ENCODE peak calls at places on chromosomes 16 and 17, in seven cellular contexts. One of them, this sample, is unnamed. For H3K9me3, the result is how much of the 10 kb centered on the place peaks cover.

GRCh38 chr16:16036359-16036792 is 87.0 kb downstream of the ABCC1 start:
- DNase-seq in stomach: peak
- DNase-seq in pancreas: no peak
- DNase-seq in psoas muscle: no peak
- DNase-seq in CD8-positive, alpha-beta T cell: no peak
- DNase-seq in kidney: no peak
- DNase-seq in A549: no peak
- DNase-seq in this sample: no peak

GRCh38 chr16:87611456-87611855 is 9.1 kb downstream of the JPH3 start:
- DNase-seq in stomach: no peak
- DNase-seq in pancreas: no peak
- DNase-seq in psoas muscle: no peak
- DNase-seq in CD8-positive, alpha-beta T cell: no peak
- DNase-seq in kidney: no peak
- DNase-seq in A549: no peak
- DNase-seq in this sample: no peak

GRCh38 chr17:29190039-29190438 is 9.8 kb upstream of the MYO18A start:
- DNase-seq in stomach: no peak
- DNase-seq in pancreas: no peak
- DNase-seq in psoas muscle: no peak
- DNase-seq in CD8-positive, alpha-beta T cell: no peak
- DNase-seq in kidney: no peak
- DNase-seq in A549: no peak
- DNase-seq in this sample: no peak

GRCh38 chr16:60027351-60027750 is 1293.2 kb upstream of the GOT2 start:
- DNase-seq in stomach: no peak
- DNase-seq in pancreas: no peak
- DNase-seq in psoas muscle: no peak
- DNase-seq in CD8-positive, alpha-beta T cell: no peak
- DNase-seq in kidney: no peak
- DNase-seq in A549: no peak
- DNase-seq in this sample: no peak

GRCh38 chr17:7688808-7689316 is 585 bp downstream of the WRAP53 start:
- DNase-seq in stomach: no peak
- DNase-seq in pancreas: no peak
- DNase-seq in psoas muscle: no peak
- DNase-seq in CD8-positive, alpha-beta T cell: no peak
- DNase-seq in kidney: no peak
- DNase-seq in A549: no peak
- DNase-seq in this sample: no peak

GRCh38 chr16:7185689-7186088 is 147.0 kb upstream of the RBFOX1 start:
- DNase-seq in stomach: no peak
- DNase-seq in pancreas: no peak
- DNase-seq in psoas muscle: no peak
- DNase-seq in CD8-positive, alpha-beta T cell: no peak
- DNase-seq in kidney: no peak
- DNase-seq in A549: peak
- DNase-seq in this sample: no peak

GRCh38 chr17:31321971-31322370 is 549 bp upstream of the EVI2A start:
- DNase-seq in stomach: no peak
- DNase-seq in pancreas: no peak
- DNase-seq in psoas muscle: no peak
- DNase-seq in CD8-positive, alpha-beta T cell: no peak
- DNase-seq in kidney: no peak
- DNase-seq in A549: no peak
- DNase-seq in this sample: no peak

GRCh38 chr16:12758670-12759558 is 44.8 kb downstream of the CPPED1 start:
- DNase-seq in stomach: no peak
- DNase-seq in pancreas: no peak
- DNase-seq in psoas muscle: no peak
- DNase-seq in CD8-positive, alpha-beta T cell: no peak
- DNase-seq in kidney: no peak
- DNase-seq in A549: no peak
- DNase-seq in this sample: no peak

GRCh38 chr16:72923757-72924156 is 124.2 kb downstream of the ZFHX3 start:
- DNase-seq in stomach: no peak
- DNase-seq in pancreas: no peak
- DNase-seq in psoas muscle: no peak
- DNase-seq in CD8-positive, alpha-beta T cell: no peak
- DNase-seq in kidney: no peak
- DNase-seq in A549: no peak
- DNase-seq in this sample: no peak

DNA sequence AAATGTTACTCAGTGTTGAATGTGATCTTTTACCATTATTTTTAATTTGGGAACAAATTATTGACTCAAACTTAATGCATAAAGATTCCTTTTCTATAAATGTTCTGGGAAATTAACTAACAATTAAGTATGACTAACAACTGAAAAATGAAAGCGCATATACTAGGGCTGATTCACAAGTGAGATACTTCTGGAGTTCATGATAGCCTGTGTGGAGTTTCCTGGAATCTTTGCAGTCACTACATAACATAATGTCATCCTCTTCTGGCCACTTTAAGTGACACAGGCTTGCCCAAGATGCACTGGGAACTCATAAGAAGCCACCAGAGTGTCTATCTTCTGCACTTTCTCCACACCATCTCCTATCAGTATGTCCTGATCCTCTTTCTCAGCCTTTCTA is 450.3 kb upstream of the CDH11 start:
- DNase-seq in stomach: no peak
- DNase-seq in pancreas: no peak
- DNase-seq in psoas muscle: no peak
- DNase-seq in CD8-positive, alpha-beta T cell: no peak
- DNase-seq in kidney: no peak
- DNase-seq in A549: no peak
- DNase-seq in this sample: no peak
- TF ChIP-seq CTCF in stomach: no peak
- TF ChIP-seq CTCF in pancreas: no peak
- TF ChIP-seq CTCF in psoas muscle: no peak
- TF ChIP-seq CTCF in CD8-positive, alpha-beta T cell: no peak
- TF ChIP-seq CTCF in kidney: no peak
- TF ChIP-seq CTCF in A549: no peak
- TF ChIP-seq CTCF in this sample: no peak

GRCh38 chr17:52606098-52606497 is 447.6 kb upstream of the CA10 start:
- DNase-seq in stomach: no peak
- DNase-seq in pancreas: no peak
- DNase-seq in psoas muscle: no peak
- DNase-seq in CD8-positive, alpha-beta T cell: no peak
- DNase-seq in kidney: no peak
- DNase-seq in A549: no peak
- DNase-seq in this sample: no peak
- H3K9me3 ChIP-seq in stomach: under half
- H3K9me3 ChIP-seq in pancreas: under half
- H3K9me3 ChIP-seq in psoas muscle: under half
- H3K9me3 ChIP-seq in CD8-positive, alpha-beta T cell: under half
- H3K9me3 ChIP-seq in kidney: under half
- H3K9me3 ChIP-seq in A549: under half
- H3K9me3 ChIP-seq in this sample: under half

DNA sequence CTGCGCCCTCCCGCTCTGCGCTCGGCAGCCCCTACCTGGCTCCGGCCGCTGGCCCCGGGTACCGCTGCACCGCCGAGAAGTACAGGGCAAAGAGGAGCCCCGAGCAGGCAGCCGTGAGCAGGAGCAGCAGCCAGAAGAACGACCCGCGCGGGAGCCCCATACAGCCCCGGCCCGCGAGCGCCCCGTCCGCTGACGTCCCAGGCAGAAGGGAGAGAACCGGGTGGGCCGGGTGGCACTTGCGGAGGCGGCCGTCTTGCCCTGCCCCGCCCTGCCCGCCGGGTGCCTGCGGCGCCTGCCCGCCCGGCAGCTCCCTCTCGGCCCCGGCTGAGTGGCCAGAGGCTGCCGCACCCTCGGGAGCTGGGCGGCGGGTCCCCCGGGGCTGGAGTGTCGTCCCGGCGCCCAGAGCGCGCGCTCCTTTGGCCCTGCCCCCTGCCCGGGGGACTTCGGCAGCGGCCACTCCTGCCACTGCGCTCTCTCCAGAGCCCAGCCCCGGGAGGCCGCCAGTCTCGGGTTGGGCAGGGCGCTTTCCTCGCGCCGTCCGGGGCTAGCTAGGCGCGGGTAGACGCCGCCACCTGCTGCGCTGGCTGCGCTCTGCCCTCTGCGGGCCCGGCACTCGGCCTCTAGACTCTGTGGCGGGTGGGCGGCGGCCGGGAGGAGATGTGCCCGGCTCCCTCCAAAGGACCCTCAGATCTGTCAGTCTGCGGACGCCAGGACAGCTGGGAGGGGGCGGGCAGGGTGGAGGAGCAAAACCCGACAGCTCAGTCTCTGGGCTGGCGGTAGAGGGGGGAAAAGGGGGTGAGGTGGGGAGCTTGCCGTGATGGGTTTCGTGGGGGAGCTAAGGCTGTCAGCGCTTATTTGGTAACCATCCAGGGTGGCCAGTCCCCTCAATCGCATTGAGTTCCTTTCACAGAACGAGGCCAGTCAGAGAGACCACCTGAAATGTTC is at the start of gene ST6GALNAC2:
- DNase-seq in stomach: peak
- DNase-seq in pancreas: peak
- DNase-seq in psoas muscle: peak
- DNase-seq in CD8-positive, alpha-beta T cell: peak
- DNase-seq in kidney: peak
- DNase-seq in A549: peak
- DNase-seq in this sample: no peak
- TF ChIP-seq CTCF in stomach: peak
- TF ChIP-seq CTCF in pancreas: peak
- TF ChIP-seq CTCF in psoas muscle: peak
- TF ChIP-seq CTCF in CD8-positive, alpha-beta T cell: no peak
- TF ChIP-seq CTCF in kidney: peak
- TF ChIP-seq CTCF in A549: peak
- TF ChIP-seq CTCF in this sample: no peak

GRCh38 chr16:35198223-35199199 is 1739.1 kb downstream of the TP53TG3F start:
- DNase-seq in stomach: no peak
- DNase-seq in pancreas: no peak
- DNase-seq in psoas muscle: no peak
- DNase-seq in CD8-positive, alpha-beta T cell: no peak
- DNase-seq in kidney: peak
- DNase-seq in A549: no peak
- DNase-seq in this sample: no peak
- H3K9me3 ChIP-seq in stomach: half or more
- H3K9me3 ChIP-seq in pancreas: under half
- H3K9me3 ChIP-seq in psoas muscle: under half
- H3K9me3 ChIP-seq in CD8-positive, alpha-beta T cell: under half
- H3K9me3 ChIP-seq in kidney: under half
- H3K9me3 ChIP-seq in A549: under half
- H3K9me3 ChIP-seq in this sample: under half

GRCh38 chr16:5056347-5056746 is 9.4 kb downstream of the C16orf89 start:
- DNase-seq in stomach: peak
- DNase-seq in pancreas: no peak
- DNase-seq in psoas muscle: no peak
- DNase-seq in CD8-positive, alpha-beta T cell: peak
- DNase-seq in kidney: no peak
- DNase-seq in A549: peak
- DNase-seq in this sample: peak
- TF ChIP-seq CTCF in stomach: no peak
- TF ChIP-seq CTCF in pancreas: no peak
- TF ChIP-seq CTCF in psoas muscle: no peak
- TF ChIP-seq CTCF in CD8-positive, alpha-beta T cell: peak
- TF ChIP-seq CTCF in kidney: no peak
- TF ChIP-seq CTCF in A549: peak
- TF ChIP-seq CTCF in this sample: no peak

DNA sequence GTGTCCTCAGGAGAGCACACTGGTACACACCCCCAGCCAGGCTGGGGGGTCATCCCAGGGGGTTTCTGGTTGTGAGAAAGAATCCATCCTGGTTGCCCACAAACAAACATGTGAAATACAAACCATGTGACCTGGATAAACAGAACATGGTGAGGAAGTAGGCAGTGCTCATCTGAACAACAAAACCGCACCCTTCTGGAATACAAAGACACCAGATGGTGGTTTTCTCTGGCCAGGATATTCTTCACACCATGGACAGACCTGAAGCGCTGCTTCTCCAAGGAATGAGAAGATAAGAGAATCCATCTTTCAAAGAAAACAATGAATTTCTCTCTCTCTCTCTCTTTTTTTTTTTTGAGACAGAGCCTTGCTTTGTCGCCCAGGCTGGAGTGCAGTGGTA is 302.3 kb downstream of the SLC39A11 start:
- DNase-seq in stomach: no peak
- DNase-seq in pancreas: no peak
- DNase-seq in psoas muscle: no peak
- DNase-seq in CD8-positive, alpha-beta T cell: no peak
- DNase-seq in kidney: no peak
- DNase-seq in A549: no peak
- DNase-seq in this sample: no peak
- H3K9me3 ChIP-seq in stomach: under half
- H3K9me3 ChIP-seq in pancreas: under half
- H3K9me3 ChIP-seq in psoas muscle: under half
- H3K9me3 ChIP-seq in CD8-positive, alpha-beta T cell: under half
- H3K9me3 ChIP-seq in kidney: under half
- H3K9me3 ChIP-seq in A549: under half
- H3K9me3 ChIP-seq in this sample: under half

DNA sequence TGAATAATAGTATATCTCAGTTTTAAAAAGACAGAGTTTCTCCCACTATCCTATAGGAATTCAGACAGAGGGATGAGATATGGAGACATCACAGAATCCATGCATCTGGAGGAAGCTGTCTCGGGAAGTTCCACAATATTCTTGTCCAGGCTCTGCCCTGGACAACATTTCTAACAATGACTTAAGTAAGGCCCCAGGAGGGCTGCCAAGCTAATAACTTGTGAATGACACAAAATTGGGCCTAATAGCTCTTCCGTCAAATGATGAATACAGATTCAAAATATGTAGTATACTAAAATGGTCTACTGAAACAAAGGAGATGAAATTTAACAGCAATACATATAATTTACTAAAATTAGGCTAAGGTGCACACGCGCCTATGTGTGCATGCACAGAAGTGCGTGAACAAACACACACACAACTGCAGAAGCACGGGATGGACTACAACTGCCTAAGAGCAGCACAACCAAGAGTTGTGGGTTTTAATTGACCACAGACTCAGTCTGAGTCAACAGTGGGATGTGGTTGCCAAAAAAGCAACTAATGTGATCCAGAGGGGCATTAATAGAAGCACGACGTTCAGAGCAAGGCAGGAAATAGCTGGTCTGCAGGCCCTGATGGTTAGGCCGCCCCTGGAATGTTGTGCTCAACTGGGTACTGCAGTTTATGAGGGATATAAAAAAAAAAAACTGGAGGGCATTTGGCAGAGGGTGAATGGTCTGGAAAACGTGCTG is 26.3 kb upstream of the HS3ST2 start:
- DNase-seq in stomach: no peak
- DNase-seq in pancreas: no peak
- DNase-seq in psoas muscle: no peak
- DNase-seq in CD8-positive, alpha-beta T cell: no peak
- DNase-seq in kidney: no peak
- DNase-seq in A549: no peak
- DNase-seq in this sample: no peak
- TF ChIP-seq CTCF in stomach: no peak
- TF ChIP-seq CTCF in pancreas: no peak
- TF ChIP-seq CTCF in psoas muscle: no peak
- TF ChIP-seq CTCF in CD8-positive, alpha-beta T cell: no peak
- TF ChIP-seq CTCF in kidney: no peak
- TF ChIP-seq CTCF in A549: no peak
- TF ChIP-seq CTCF in this sample: no peak

GRCh38 chr16:35543486-35543885 is 2084.1 kb downstream of the TP53TG3F start:
- DNase-seq in stomach: no peak
- DNase-seq in pancreas: no peak
- DNase-seq in psoas muscle: no peak
- DNase-seq in CD8-positive, alpha-beta T cell: no peak
- DNase-seq in kidney: no peak
- DNase-seq in A549: no peak
- DNase-seq in this sample: no peak
- H3K9me3 ChIP-seq in stomach: under half
- H3K9me3 ChIP-seq in pancreas: under half
- H3K9me3 ChIP-seq in psoas muscle: under half
- H3K9me3 ChIP-seq in CD8-positive, alpha-beta T cell: under half
- H3K9me3 ChIP-seq in kidney: under half
- H3K9me3 ChIP-seq in A549: under half
- H3K9me3 ChIP-seq in this sample: under half

This sample was measured in CD4-positive, alpha-beta T cell.